ENCODE peak calls at places on chromosomes 11 and 22, in six cellular contexts. H is tibial nerve, I is suprapubic skin, Y is A549, R is SJSA1, A is upper lobe of right lung. O is an unnamed sample. For H3K4me1, the result is how much of the 10 kb centered on the place peaks cover.

GRCh38 chr22:39244496-39245129 is at the start of gene PDGFB:
- DNase-seq in H (peak), I (no peak), Y (peak), R (no peak), A (no peak), O (no peak)

GRCh38 chr11:17544181-17544622 is at the start of gene USH1C:
- DNase-seq in H (no peak), I (no peak), Y (peak), R (no peak), A (no peak), O (no peak)

GRCh38 chr11:73028621-73029020 is 113.5 kb downstream of the FCHSD2 start:
- DNase-seq in H (peak), I (no peak), Y (no peak), R (no peak), A (no peak), O (no peak)

GRCh38 chr11:61120865-61121831 is 18.9 kb downstream of the CD5 start:
- DNase-seq in H (no peak), I (no peak), Y (peak), R (no peak), A (peak), O (peak)

GRCh38 chr11:119491753-119492455 is 68.9 kb upstream of the THY1 start:
- DNase-seq in H (no peak), I (no peak), Y (no peak), R (no peak), A (no peak), O (no peak)

GRCh38 chr11:116194156-116194904 is 578.5 kb downstream of the BUD13 start:
- DNase-seq in H (no peak), I (no peak), Y (no peak), R (no peak), A (no peak), O (no peak)

GRCh38 chr11:126233391-126233790 is 21.8 kb downstream of the FAM118B start:
- DNase-seq in H (no peak), I (no peak), Y (no peak), R (no peak), A (no peak), O (no peak)

GRCh38 chr11:130411223-130411622 is 17.2 kb downstream of the ADAMTS8 start:
- DNase-seq in H (no peak), I (no peak), Y (no peak), R (no peak), A (no peak), O (no peak)

GRCh38 chr11:13364388-13364787 is 86.8 kb downstream of the BMAL1 start:
- DNase-seq in H (no peak), I (no peak), Y (no peak), R (no peak), A (no peak), O (no peak)

GRCh38 chr11:83044958-83045712 is 26.6 kb downstream of the RAB30 start:
- DNase-seq in H (no peak), I (no peak), Y (peak), R (peak), A (no peak), O (peak)

GRCh38 chr11:134560066-134560465 is 148.0 kb upstream of the B3GAT1 start:
- DNase-seq in H (no peak), I (peak), Y (no peak), R (peak), A (peak), O (no peak)

GRCh38 chr11:63767415-63768231 is 952 bp downstream of the ZFTA start:
- DNase-seq in H (peak), I (no peak), Y (peak), R (peak), A (peak), O (no peak)

GRCh38 chr11:15123849-15124248 is 9.1 kb downstream of the INSC start:
- DNase-seq in H (no peak), I (no peak), Y (no peak), R (peak), A (no peak), O (no peak)

GRCh38 chr22:23826510-23827350 is 12.1 kb downstream of the DERL3 start:
- DNase-seq in H (no peak), I (no peak), Y (no peak), R (peak), A (no peak), O (no peak)

GRCh38 chr11:19996591-19996990 is 163.7 kb downstream of the DBX1 start:
- DNase-seq in H (no peak), I (no peak), Y (no peak), R (no peak), A (no peak), O (no peak)

GRCh38 chr22:40204331-40205116 is 26.8 kb downstream of the TNRC6B start:
- DNase-seq in H (no peak), I (no peak), Y (no peak), R (peak), A (no peak), O (no peak)

GRCh38 chr11:5891216-5891800 is 1.7 kb upstream of the OR52E5 start:
- DNase-seq in H (no peak), I (no peak), Y (peak), R (no peak), A (no peak), O (no peak)

GRCh38 chr22:23193882-23194281 is 13.6 kb downstream of the BCR start:
- DNase-seq in H (no peak), I (no peak), Y (no peak), R (no peak), A (no peak), O (no peak)

GRCh38 chr22:22840778-22841177 is 46.8 kb upstream of the IGLL5 start:
- DNase-seq in H (peak), I (no peak), Y (no peak), R (no peak), A (no peak), O (no peak)

GRCh38 chr11:46916251-46916650 is 2.1 kb downstream of the LRP4 start:
- DNase-seq in H (no peak), I (no peak), Y (no peak), R (no peak), A (no peak), O (no peak)

GRCh38 chr11:9562716-9563115 is 10.8 kb upstream of the WEE1 start:
- DNase-seq in H (no peak), I (no peak), Y (no peak), R (no peak), A (no peak), O (no peak)

GRCh38 chr11:94553938-94554337 is 10.2 kb downstream of the FUT4 start:
- DNase-seq in H (no peak), I (no peak), Y (no peak), R (peak), A (no peak), O (no peak)

GRCh38 chr22:45671051-45671782 is 417 bp upstream of the ATXN10 start:
- DNase-seq in H (no peak), I (no peak), Y (no peak), R (no peak), A (no peak), O (no peak)

GRCh38 chr11:129278586-129279319 is 86.6 kb upstream of the ARHGAP32 start:
- DNase-seq in H (no peak), I (no peak), Y (no peak), R (no peak), A (peak), O (no peak)

GRCh38 chr11:72144807-72145565 is 9.5 kb downstream of the FOLR3 start:
- DNase-seq in H (no peak), I (no peak), Y (peak), R (peak), A (no peak), O (no peak)

GRCh38 chr11:75790986-75791385 is 22.4 kb downstream of the DGAT2 start:
- DNase-seq in H (no peak), I (no peak), Y (no peak), R (no peak), A (no peak), O (no peak)

GRCh38 chr11:829116-829945 is 1.6 kb downstream of the CRACR2B start:
- DNase-seq in H (no peak), I (no peak), Y (no peak), R (no peak), A (no peak), O (no peak)
- H3K4me3 ChIP-seq in H (peak), I (peak), Y (no peak), R (no peak), A (peak), O (peak)

GRCh38 chr11:1559103-1559951 is 12.7 kb downstream of the DUSP8 start:
- DNase-seq in H (peak), I (peak), Y (peak), R (no peak), A (peak), O (no peak)

GRCh38 chr11:1561266-1561665 is 10.8 kb downstream of the DUSP8 start:
- DNase-seq in H (no peak), I (no peak), Y (no peak), R (no peak), A (peak), O (no peak)

GRCh38 chr11:1560011-1560579 is 12.0 kb downstream of the DUSP8 start:
- DNase-seq in H (no peak), I (no peak), Y (no peak), R (no peak), A (peak), O (no peak)

GRCh38 chr11:1561955-1562354 is 10.1 kb downstream of the DUSP8 start:
- DNase-seq in H (no peak), I (no peak), Y (no peak), R (no peak), A (peak), O (no peak)

GRCh38 chr11:1560618-1561251 is 11.3 kb downstream of the DUSP8 start:
- DNase-seq in H (no peak), I (no peak), Y (no peak), R (no peak), A (no peak), O (no peak)
- H3K27ac ChIP-seq in H (peak), I (no peak), Y (peak), R (no peak), A (no peak), O (no peak)

GRCh38 chr11:114152785-114153184 is 93.3 kb downstream of the ZBTB16 start:
- DNase-seq in H (no peak), I (no peak), Y (no peak), R (no peak), A (no peak), O (no peak)
- H3K4me1 ChIP-seq in H (under half), I (half or more), Y (under half), R (under half), A (half or more), O (under half)

DNA sequence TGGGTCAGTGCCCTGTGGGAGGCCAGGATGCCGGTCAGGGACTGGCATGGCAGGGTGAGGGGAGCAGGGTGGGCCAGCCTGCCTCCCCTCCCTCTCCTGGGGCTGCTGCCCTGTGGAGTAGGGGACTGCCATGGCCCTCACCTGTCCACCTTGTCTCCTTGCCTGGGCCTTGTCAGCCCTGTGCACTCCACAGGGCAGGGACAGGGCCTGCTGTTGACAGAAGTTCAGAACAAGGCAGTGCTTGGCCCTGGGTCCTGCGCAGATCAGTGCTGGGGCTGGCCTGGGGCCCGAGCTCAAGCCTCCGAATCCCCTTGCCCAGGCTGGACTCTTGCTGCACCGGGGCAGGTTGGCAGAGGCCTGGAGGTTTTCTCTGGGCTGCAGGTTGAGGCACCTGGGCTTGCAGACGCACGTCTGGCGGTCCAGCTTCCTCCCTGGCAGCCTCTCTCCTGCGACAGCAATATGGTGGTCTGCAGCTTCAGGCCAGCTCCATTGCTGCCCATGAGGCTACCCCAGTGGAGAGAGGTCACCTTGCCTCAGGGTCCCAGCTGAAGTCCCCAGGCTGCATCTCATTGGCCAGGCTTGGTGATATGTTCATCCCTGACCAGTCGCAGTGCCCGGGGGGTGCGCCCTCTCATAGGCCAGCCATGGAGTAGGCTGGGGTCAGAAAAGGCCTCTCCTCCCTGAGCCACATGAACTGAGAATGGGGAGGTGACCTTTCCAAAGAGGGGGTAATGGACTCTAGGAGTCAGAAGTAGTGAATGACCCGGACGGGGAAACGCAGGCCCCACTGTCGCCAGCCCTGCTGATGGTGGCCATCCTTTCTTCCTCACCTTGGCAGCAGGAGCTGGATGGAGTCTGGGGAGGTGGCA is 21.5 kb upstream of the CHKA start:
- DNase-seq in H (no peak), I (no peak), Y (no peak), R (no peak), A (no peak), O (peak)
- H3K4me3 ChIP-seq in H (no peak), I (no peak), Y (no peak), R (no peak), A (no peak), O (peak)

GRCh38 chr11:44030276-44030932 is 17.4 kb upstream of the ACCSL start:
- DNase-seq in H (no peak), I (peak), Y (no peak), R (peak), A (no peak), O (no peak)
- H3K27ac ChIP-seq in H (peak), I (peak), Y (no peak), R (peak), A (peak), O (no peak)

DNA sequence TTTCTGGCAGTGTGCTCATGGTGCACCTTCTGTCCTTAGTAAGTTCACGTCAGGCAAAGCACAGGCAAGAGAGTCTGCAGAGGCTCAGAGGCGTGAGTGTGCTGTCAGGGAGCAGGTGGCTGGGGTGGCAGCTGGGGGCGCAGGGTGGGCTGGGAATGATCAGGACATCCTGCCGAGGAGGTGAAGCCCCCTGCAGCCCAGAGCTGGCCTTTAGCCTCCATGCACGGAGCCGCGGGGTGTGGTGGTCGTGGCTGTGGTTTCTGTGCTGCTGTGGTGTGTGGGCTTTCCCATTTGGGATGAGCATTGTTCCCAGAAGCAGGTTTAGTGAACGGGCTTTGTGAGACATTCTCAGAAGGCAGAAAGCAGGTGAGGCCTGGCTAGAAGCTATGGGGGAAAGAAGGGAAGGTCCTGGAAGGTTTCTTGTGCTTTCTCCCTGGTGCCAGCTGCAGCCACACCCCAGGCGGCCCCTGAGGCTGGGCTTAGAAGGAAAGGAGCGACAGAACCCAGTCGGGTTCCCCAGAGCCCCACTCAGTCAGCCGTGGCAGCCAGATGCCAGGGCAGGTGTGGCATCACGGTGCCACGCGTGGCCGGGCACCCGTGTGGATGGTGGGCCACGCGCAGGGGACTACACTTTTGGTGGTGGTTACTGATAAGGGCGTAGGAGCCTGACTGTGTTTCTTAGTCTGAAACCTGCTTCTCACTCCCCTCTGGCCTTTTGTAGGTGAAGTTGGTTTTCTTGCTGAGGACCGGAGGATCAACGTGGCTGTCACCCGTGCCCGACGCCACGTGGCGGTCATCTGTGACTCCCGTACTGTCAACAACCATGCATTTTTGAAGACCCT is 32.0 kb downstream of the IGHMBP2 start:
- DNase-seq in H (no peak), I (no peak), Y (no peak), R (no peak), A (no peak), O (no peak)
- H3K4me1 ChIP-seq in H (under half), I (under half), Y (under half), R (under half), A (under half), O (under half)

DNA sequence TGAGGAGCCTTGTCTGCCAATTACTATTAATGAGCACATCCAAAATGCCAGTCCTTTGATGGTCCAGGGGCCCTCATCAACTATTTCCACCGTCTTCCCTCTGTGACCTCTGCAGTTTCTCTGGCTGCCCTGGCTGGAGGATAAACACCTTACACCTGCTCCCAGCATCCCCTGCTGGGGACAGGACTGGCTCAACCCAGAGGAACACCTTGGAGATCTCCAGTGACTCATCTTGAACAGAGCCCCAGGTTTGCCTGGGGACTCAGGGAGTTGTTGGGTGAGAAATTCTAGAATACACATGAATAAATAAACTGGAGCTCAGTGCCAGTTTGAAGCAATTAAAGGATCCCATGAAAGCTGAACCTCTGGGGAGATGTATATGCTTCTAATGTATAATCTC is 24.0 kb upstream of the ELF5 start:
- DNase-seq in H (no peak), I (no peak), Y (no peak), R (no peak), A (no peak), O (no peak)
- H3K4me3 ChIP-seq in H (no peak), I (no peak), Y (no peak), R (no peak), A (no peak), O (no peak)

GRCh38 chr11:78078218-78079167 is 1.2 kb downstream of the NDUFC2 start:
- DNase-seq in H (no peak), I (no peak), Y (no peak), R (no peak), A (no peak), O (no peak)
- H3K27ac ChIP-seq in H (peak), I (peak), Y (peak), R (no peak), A (peak), O (peak)

O was measured in CD8-positive, alpha-beta memory T cell.